ENCODE peak calls at places on chromosome 9, in five cellular contexts. V is uterus, N is IMR-90, U is tibial nerve, E is A549. J is an unnamed sample.

GRCh38 chr9:2389404-2389803 is 232.2 kb upstream of the VLDLR start:
- DNase-seq in V (no peak), N (no peak), U (no peak), E (no peak), J (no peak)

GRCh38 chr9:36046923-36047322 is 10.2 kb downstream of the RECK start:
- DNase-seq in V (no peak), N (no peak), U (no peak), E (no peak), J (no peak)

GRCh38 chr9:38061326-38061947 is 7.6 kb downstream of the SHB start:
- DNase-seq in V (no peak), N (no peak), U (no peak), E (no peak), J (no peak)

GRCh38 chr9:92770005-92770995 is 5.7 kb upstream of the BICD2 start:
- DNase-seq in V (no peak), N (no peak), U (no peak), E (no peak), J (no peak)

GRCh38 chr9:79812507-79813261 is 240.9 kb downstream of the TLE4 start:
- DNase-seq in V (no peak), N (no peak), U (no peak), E (no peak), J (no peak)

GRCh38 chr9:35501941-35502340 is 12.0 kb downstream of the RUSC2 start:
- DNase-seq in V (no peak), N (no peak), U (no peak), E (no peak), J (no peak)

GRCh38 chr9:69131682-69132081 is 42.4 kb upstream of the TJP2 start:
- DNase-seq in V (peak), N (peak), U (peak), E (peak), J (no peak)

GRCh38 chr9:128555180-128555721 is 2.9 kb downstream of the SPTAN1 start:
- DNase-seq in V (no peak), N (peak), U (no peak), E (peak), J (no peak)

GRCh38 chr9:131736440-131736839 is 3.4 kb downstream of the RAPGEF1 start:
- DNase-seq in V (no peak), N (no peak), U (no peak), E (no peak), J (no peak)

DNA sequence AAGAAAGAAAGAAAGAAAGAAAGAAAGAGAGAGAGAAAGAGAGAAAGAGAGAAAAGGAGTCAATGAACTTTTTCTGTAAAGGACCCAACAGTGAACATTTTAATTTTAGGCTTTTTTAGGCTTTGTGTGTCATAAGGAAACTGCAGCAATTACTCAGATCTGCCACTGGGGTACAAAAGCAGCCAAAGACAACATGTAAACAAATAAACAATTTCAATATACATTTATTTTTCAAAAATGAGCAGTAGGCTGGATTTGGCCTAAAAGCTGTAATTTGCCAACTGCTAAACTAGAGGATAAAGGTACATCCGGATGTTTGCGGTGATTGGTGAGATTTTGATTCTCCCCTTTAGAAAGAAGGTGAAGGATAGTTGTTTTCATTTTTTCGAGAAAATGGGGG is 143.6 kb downstream of the CEMIP2 start:
- DNase-seq in V (no peak), N (no peak), U (no peak), E (no peak), J (no peak)
- TF ChIP-seq CTCF in V (no peak), N (no peak), U (no peak), E (no peak), J (no peak)

GRCh38 chr9:135224921-135225541 is 137.6 kb downstream of the OLFM1 start:
- DNase-seq in V (no peak), N (no peak), U (no peak), E (no peak), J (no peak)
- TF ChIP-seq CTCF in V (no peak), N (no peak), U (no peak), E (no peak), J (no peak)

GRCh38 chr9:137582286-137582860 is 3.6 kb upstream of the DPH7 start:
- DNase-seq in V (no peak), N (no peak), U (no peak), E (peak), J (no peak)
- TF ChIP-seq CTCF in V (no peak), N (peak), U (no peak), E (peak), J (no peak)

GRCh38 chr9:76873056-76873792 is 32.7 kb downstream of the PRUNE2 start:
- DNase-seq in V (no peak), N (no peak), U (peak), E (no peak), J (no peak)
- TF ChIP-seq CTCF in V (no peak), N (no peak), U (no peak), E (no peak), J (no peak)

GRCh38 chr9:90726215-90726614 is 75.4 kb upstream of the SYK start:
- DNase-seq in V (no peak), N (no peak), U (no peak), E (no peak), J (no peak)
- TF ChIP-seq CTCF in V (no peak), N (no peak), U (no peak), E (no peak), J (no peak)

J was measured in omental fat pad.